ENCODE peak calls at places on chromosomes 13 and 19, in eight cellular contexts. K is B cell; P is stimulated activated naive CD8-positive, alpha-beta T cell treated with anti-CD3 and anti-CD28 coated beads, Interleukin-15, Interleukin-2, amounts not matched to agents 100 U/mL and 50 U/mL, for 24 hours; Q is aorta; A is GM04504; O is BJ; H is WTC11; Y is T1000. V is an unnamed sample.

GRCh38 chr19:39301562-39301961 is 5.4 kb downstream of the IFNL1 start:
- DNase-seq in K (no peak), P (no peak), Q (no peak), A (no peak), O (no peak), H (no peak), Y (no peak), V (no peak)

GRCh38 chr13:44249439-44249838 is 124.2 kb upstream of the SERP2 start:
- DNase-seq in K (no peak), P (no peak), Q (no peak), A (peak; percentile 54), O (peak; percentile 51), H (no peak), Y (peak; percentile 14), V (peak; percentile 81)

GRCh38 chr13:110262494-110262893 is 44.5 kb downstream of the COL4A1 start:
- DNase-seq in K (no peak), P (no peak), Q (no peak), A (no peak), O (no peak), H (no peak), Y (no peak), V (no peak)

GRCh38 chr13:95160112-95160906 is 140.9 kb downstream of the ABCC4 start:
- DNase-seq in K (no peak), P (no peak), Q (no peak), A (no peak), O (no peak), H (no peak), Y (no peak), V (no peak)

GRCh38 chr19:35144600-35145436 is 1.8 kb downstream of the FXYD7 start:
- DNase-seq in K (peak; percentile 27), P (no peak), Q (no peak), A (no peak), O (no peak), H (peak; percentile 86), Y (peak; percentile 32), V (no peak)

GRCh38 chr19:13888281-13888680 is 11.3 kb downstream of the NANOS3 start:
- DNase-seq in K (no peak), P (no peak), Q (no peak), A (no peak), O (no peak), H (no peak), Y (no peak), V (no peak)

GRCh38 chr13:64075543-64076271 is 2660.1 kb upstream of the PCDH20 start:
- DNase-seq in K (no peak), P (no peak), Q (no peak), A (no peak), O (no peak), H (no peak), Y (no peak), V (no peak)

GRCh38 chr13:93364166-93364565 is 137.6 kb downstream of the GPC6 start:
- DNase-seq in K (no peak), P (no peak), Q (no peak), A (no peak), O (no peak), H (no peak), Y (no peak), V (no peak)

GRCh38 chr13:75316427-75316826 is 165.5 kb downstream of the TBC1D4 start:
- DNase-seq in K (no peak), P (no peak), Q (no peak), A (no peak), O (no peak), H (no peak), Y (no peak), V (no peak)

GRCh38 chr13:104315606-104316005 is 1249.4 kb upstream of the SLC10A2 start:
- DNase-seq in K (no peak), P (no peak), Q (no peak), A (peak; percentile 4), O (peak; percentile 88), H (no peak), Y (no peak), V (peak; percentile 40)

GRCh38 chr19:16679811-16680210 is 18.9 kb downstream of the TMEM38A start:
- DNase-seq in K (no peak), P (no peak), Q (no peak), A (no peak), O (no peak), H (no peak), Y (no peak), V (no peak)

GRCh38 chr19:24040621-24041020 is 46.4 kb upstream of the ZNF254 start:
- DNase-seq in K (no peak), P (no peak), Q (no peak), A (no peak), O (no peak), H (no peak), Y (no peak), V (no peak)

GRCh38 chr13:90107658-90108057 is 1239.8 kb upstream of the MIR17HG start:
- DNase-seq in K (no peak), P (no peak), Q (no peak), A (no peak), O (no peak), H (no peak), Y (no peak), V (no peak)

GRCh38 chr13:67390462-67391093 is 160.4 kb upstream of the PCDH9 start:
- DNase-seq in K (no peak), P (no peak), Q (no peak), A (no peak), O (no peak), H (no peak), Y (no peak), V (peak; percentile 6)

GRCh38 chr19:3467437-3468198 is 12.7 kb downstream of the SMIM24 start:
- DNase-seq in K (no peak), P (no peak), Q (no peak), A (no peak), O (no peak), H (no peak), Y (no peak), V (no peak)

GRCh38 chr13:98549006-98549727 is 27.7 kb downstream of the STK24 start:
- DNase-seq in K (no peak), P (no peak), Q (no peak), A (peak; percentile 77), O (peak; percentile 85), H (no peak), Y (no peak), V (peak; percentile 72)

GRCh38 chr19:632228-633067 is 889 bp downstream of the POLRMT start:
- DNase-seq in K (no peak), P (peak; percentile 71), Q (no peak), A (no peak), O (no peak), H (peak; percentile 63), Y (peak; percentile 55), V (no peak)

GRCh38 chr19:35353635-35354034 is 4.6 kb upstream of the FFAR3 start:
- DNase-seq in K (peak; percentile 9), P (peak; percentile 2), Q (no peak), A (no peak), O (no peak), H (no peak), Y (no peak), V (no peak)

GRCh38 chr13:73578251-73578875 is 519.6 kb downstream of the KLF5 start:
- DNase-seq in K (no peak), P (no peak), Q (no peak), A (no peak), O (no peak), H (no peak), Y (no peak), V (no peak)

GRCh38 chr19:18279266-18279515 is 2.2 kb downstream of the JUND start:
- DNase-seq in K (no peak), P (no peak), Q (no peak), A (no peak), O (no peak), H (no peak), Y (no peak), V (no peak)

GRCh38 chr13:25478186-25478585 is 106.4 kb downstream of the ATP8A2 start:
- DNase-seq in K (no peak), P (no peak), Q (no peak), A (no peak), O (no peak), H (no peak), Y (no peak), V (no peak)

GRCh38 chr19:10289836-10290438 is at the start of gene ICAM5:
- DNase-seq in K (peak; percentile 65), P (peak; percentile 56), Q (no peak), A (no peak), O (no peak), H (no peak), Y (no peak), V (no peak)

GRCh38 chr19:4456843-4457653 is 546 bp downstream of the UBXN6 start:
- DNase-seq in K (peak; percentile 71), P (peak; percentile 58), Q (peak; percentile 72), A (peak; percentile 21), O (no peak), H (peak; percentile 72), Y (no peak), V (peak; percentile 18)

GRCh38 chr19:45376045-45376724 is 5.8 kb upstream of the ERCC2 start:
- DNase-seq in K (no peak), P (no peak), Q (no peak), A (peak; percentile 94), O (peak; percentile 89), H (peak; percentile 68), Y (peak; percentile 75), V (peak; percentile 74)

GRCh38 chr13:79779761-79780160 is 298.8 kb downstream of the NDFIP2 start:
- DNase-seq in K (no peak), P (no peak), Q (peak; percentile 60), A (peak; percentile 54), O (no peak), H (no peak), Y (no peak), V (peak; percentile 76)

GRCh38 chr19:49390131-49390977 is 2.3 kb downstream of the KASH5 start:
- DNase-seq in K (peak; percentile 30), P (no peak), Q (no peak), A (no peak), O (no peak), H (no peak), Y (no peak), V (no peak)

GRCh38 chr13:53191091-53191490 is 162.5 kb downstream of the OLFM4 start:
- DNase-seq in K (no peak), P (no peak), Q (no peak), A (no peak), O (no peak), H (no peak), Y (no peak), V (peak; percentile 2)

GRCh38 chr19:6103217-6103644 is 7.1 kb downstream of the RFX2 start:
- DNase-seq in K (no peak), P (no peak), Q (peak; percentile 90), A (peak; percentile 95), O (peak; percentile 75), H (no peak), Y (peak; percentile 48), V (peak; percentile 93)

GRCh38 chr13:59846845-59847620 is 316.7 kb downstream of the DIAPH3 start:
- DNase-seq in K (no peak), P (no peak), Q (no peak), A (no peak), O (no peak), H (no peak), Y (no peak), V (no peak)

GRCh38 chr13:73967397-73968165 is 166.6 kb downstream of the KLF12 start:
- DNase-seq in K (peak; percentile 64), P (no peak), Q (no peak), A (no peak), O (no peak), H (no peak), Y (no peak), V (no peak)

GRCh38 chr13:56501750-56502149 is 639.0 kb upstream of the PRR20A start:
- DNase-seq in K (no peak), P (no peak), Q (no peak), A (no peak), O (no peak), H (no peak), Y (no peak), V (no peak)

GRCh38 chr13:93758575-93758974 is 532.0 kb downstream of the GPC6 start:
- DNase-seq in K (no peak), P (no peak), Q (no peak), A (no peak), O (no peak), H (no peak), Y (no peak), V (no peak)

GRCh38 chr13:110683203-110683883 is 22.6 kb downstream of the CARS2 start:
- DNase-seq in K (no peak), P (no peak), Q (no peak), A (no peak), O (no peak), H (no peak), Y (no peak), V (no peak)

GRCh38 chr13:47413112-47413511 is 516.3 kb upstream of the HTR2A start:
- DNase-seq in K (no peak), P (no peak), Q (no peak), A (no peak), O (no peak), H (no peak), Y (no peak), V (no peak)

V was measured in stromal cell of bone marrow.